ENCODE peak calls at places on chromosomes 7 and 10, in nine cellular contexts. R is ovary; Y is T47D; K is stimulated activated CD8-positive, alpha-beta memory T cell treated with anti-CD3 and anti-CD28 coated beads, Interleukin-4, amount 100 ng/mL, for 1 hour; H is progenitor cell of endocrine pancreas; S is omental fat pad; P is stimulated activated CD4-positive, alpha-beta T cell treated with anti-CD3 and anti-CD28 coated beads, Interleukin-12 subunit alpha, Interleukin-12 subunit beta, amount 100 ng/mL, for 4 hours; X is left ventricle myocardium inferior; T is M059J. E is an unnamed sample.
A peak's percentile ranks its signal among the peaks of the same experiment; 100 is the strongest.

GRCh38 chr10:22053048-22053447 is 49.5 kb upstream of the DNAJC1 start:
- DNase-seq in T (peak; percentile 29), Y (no peak), R (no peak), P (no peak), K (no peak), H (no peak), X (no peak), S (no peak), E (no peak)

GRCh38 chr7:134212576-134213546 is 85.7 kb downstream of the LRGUK start:
- DNase-seq in Y (no peak), X (no peak), R (no peak), P (no peak), S (no peak), K (no peak), H (no peak), T (peak; percentile 36), E (no peak)

GRCh38 chr10:128063736-128064614 is 62.2 kb downstream of the MKI67 start:
- DNase-seq in S (no peak), Y (no peak), X (no peak), P (peak; percentile 31), T (no peak), H (no peak), R (no peak), K (no peak), E (no peak)

GRCh38 chr7:150432915-150433892 is 17.2 kb upstream of the GIMAP8 start:
- DNase-seq in X (no peak), Y (no peak), T (no peak), S (no peak), P (no peak), R (no peak), H (no peak), K (no peak), E (no peak)

GRCh38 chr7:50826371-50827172 is 43.9 kb upstream of the GRB10 start:
- DNase-seq in K (no peak), S (no peak), Y (no peak), H (no peak), R (no peak), X (no peak), T (peak; percentile 99), P (no peak), E (no peak)

GRCh38 chr7:84971360-84971759 is 215.5 kb downstream of the SEMA3D start:
- DNase-seq in K (no peak), T (no peak), X (no peak), P (no peak), S (no peak), Y (no peak), R (no peak), H (no peak), E (no peak)

GRCh38 chr10:24415455-24416169 is 206.7 kb downstream of the KIAA1217 start:
- DNase-seq in R (peak; percentile 94), X (peak; percentile 91), T (no peak), K (no peak), P (no peak), S (peak; percentile 41), H (no peak), Y (peak; percentile 24), E (peak; percentile 36)

GRCh38 chr7:76074972-76075370 is 27.1 kb downstream of the MDH2 start:
- DNase-seq in Y (no peak), T (peak; percentile 50), K (no peak), P (no peak), X (no peak), H (no peak), R (no peak), S (no peak), E (no peak)

GRCh38 chr7:20217193-20217948 is at the start of gene MACC1:
- DNase-seq in P (no peak), K (no peak), T (no peak), H (peak; percentile 30), S (no peak), Y (peak; percentile 99), R (no peak), X (no peak), E (peak; percentile 13)

GRCh38 chr10:130352291-130352645 is 216.1 kb downstream of the GLRX3 start:
- DNase-seq in Y (no peak), S (peak; percentile 12), P (no peak), X (no peak), R (no peak), H (no peak), T (no peak), K (no peak), E (no peak)

GRCh38 chr7:140723002-140723401 is 26.5 kb downstream of the NDUFB2 start:
- DNase-seq in X (no peak), P (no peak), S (no peak), H (no peak), T (no peak), Y (no peak), R (no peak), K (no peak), E (no peak)

GRCh38 chr10:120948889-120949382 is 97.8 kb downstream of the WDR11 start:
- DNase-seq in X (peak; percentile 75), P (peak; percentile 61), K (no peak), R (peak; percentile 73), S (no peak), Y (peak; percentile 72), H (peak; percentile 68), T (peak; percentile 41), E (no peak)

GRCh38 chr7:117323877-117324699 is 1.2 kb upstream of the WNT2 start:
- DNase-seq in T (peak; percentile 45), H (peak; percentile 13), X (peak; percentile 41), P (no peak), R (no peak), Y (no peak), S (no peak), K (no peak), E (no peak)

GRCh38 chr10:11197854-11198253 is 180.2 kb downstream of the CELF2 start:
- DNase-seq in Y (no peak), P (no peak), S (no peak), H (no peak), T (no peak), K (no peak), R (no peak), X (no peak), E (no peak)

GRCh38 chr7:42494199-42494710 is 257.2 kb upstream of the GLI3 start:
- DNase-seq in T (peak; percentile 81), K (no peak), R (no peak), H (no peak), X (no peak), P (no peak), S (no peak), Y (peak; percentile 86), E (no peak)

GRCh38 chr7:70092314-70093303 is 494.3 kb downstream of the AUTS2 start:
- DNase-seq in R (peak; percentile 13), T (peak; percentile 73), H (no peak), K (no peak), S (no peak), Y (no peak), X (peak; percentile 25), P (no peak), E (no peak)

GRCh38 chr7:136074840-136075239 is 97.7 kb upstream of the MTPN start:
- DNase-seq in Y (no peak), P (no peak), T (peak; percentile 17), X (no peak), K (no peak), S (no peak), R (no peak), H (no peak), E (no peak)

GRCh38 chr7:43834463-43835251 is 34.7 kb downstream of the MRPS24 start:
- DNase-seq in Y (peak; percentile 44), R (no peak), S (no peak), X (no peak), H (no peak), K (no peak), P (peak; percentile 15), T (peak; percentile 67), E (no peak)

GRCh38 chr10:76149182-76149581 is 717.8 kb downstream of the LRMDA start:
- DNase-seq in T (peak; percentile 58), X (no peak), S (no peak), Y (no peak), R (no peak), K (no peak), H (no peak), P (no peak), E (no peak)

GRCh38 chr7:49706106-49706505 is 67.3 kb upstream of the VWC2 start:
- DNase-seq in P (no peak), T (no peak), X (no peak), R (no peak), S (no peak), K (no peak), Y (no peak), H (no peak), E (no peak)

GRCh38 chr10:32929634-32930033 is 28.4 kb downstream of the ITGB1 start:
- DNase-seq in R (no peak), K (no peak), X (no peak), S (no peak), H (no peak), P (no peak), Y (peak; percentile 86), T (no peak), E (no peak)

GRCh38 chr7:7934127-7934526 is 34.5 kb upstream of the GLCCI1 start:
- DNase-seq in X (no peak), Y (no peak), K (no peak), R (no peak), H (no peak), P (no peak), S (no peak), T (no peak), E (no peak)

GRCh38 chr10:111221682-111222470 is 145.0 kb downstream of the ADRA2A start:
- DNase-seq in H (no peak), Y (no peak), X (no peak), T (no peak), K (no peak), R (no peak), P (no peak), S (no peak), E (no peak)

GRCh38 chr7:66778201-66778600 is 37.7 kb downstream of the RABGEF1 start:
- DNase-seq in R (no peak), Y (no peak), H (no peak), T (no peak), X (no peak), K (no peak), P (no peak), S (no peak), E (no peak)

GRCh38 chr7:101363734-101364374 is 1.2 kb downstream of the COL26A1 start:
- DNase-seq in H (peak; percentile 70), Y (peak; percentile 65), P (peak; percentile 67), X (peak; percentile 61), R (peak; percentile 32), S (peak; percentile 25), T (peak; percentile 50), K (peak; percentile 32), E (peak; percentile 26)

GRCh38 chr7:130152270-130153141 is 52.7 kb downstream of the TMEM209 start:
- DNase-seq in P (no peak), X (no peak), K (no peak), T (no peak), S (no peak), Y (no peak), R (no peak), H (no peak), E (no peak)

GRCh38 chr10:110793128-110793812 is 78.5 kb upstream of the PDCD4 start:
- DNase-seq in T (no peak), H (no peak), K (no peak), R (no peak), P (no peak), Y (no peak), X (no peak), S (no peak), E (no peak)

GRCh38 chr10:27723436-27723835 is 22.2 kb downstream of the MKX start:
- DNase-seq in K (no peak), H (no peak), X (no peak), S (no peak), R (no peak), Y (peak; percentile 54), P (no peak), T (peak; percentile 62), E (no peak)

GRCh38 chr10:112963835-112964234 is 13.8 kb downstream of the TCF7L2 start:
- DNase-seq in H (no peak), S (no peak), T (peak; percentile 72), X (no peak), Y (no peak), R (no peak), P (no peak), K (no peak), E (no peak)